ENCODE peak calls at places on chromosome 2, in five cellular contexts. W, X, S, D and L are unnamed samples.

GRCh38 chr2:197073270-197073669 is 146.8 kb upstream of the PGAP1 start:
- DNase-seq in S (no peak), X (no peak), W (no peak), D (no peak), L (no peak)

GRCh38 chr2:40032650-40033319 is 253.7 kb upstream of the THUMPD2 start:
- DNase-seq in W (peak), D (no peak), S (no peak), X (no peak), L (no peak)

GRCh38 chr2:220043993-220044335 is 416.5 kb downstream of the SLC4A3 start:
- DNase-seq in W (no peak), S (no peak), D (no peak), X (no peak), L (no peak)

GRCh38 chr2:96164459-96165184 is 19.4 kb upstream of the DUSP2 start:
- DNase-seq in S (no peak), W (no peak), X (peak), D (peak), L (no peak)

GRCh38 chr2:953408-953807 is 2.8 kb downstream of the SNTG2 start:
- DNase-seq in X (no peak), D (no peak), W (no peak), S (no peak), L (no peak)

GRCh38 chr2:128286011-128286721 is 32.5 kb downstream of the HS6ST1 start:
- DNase-seq in W (no peak), S (no peak), X (no peak), D (no peak), L (no peak)

GRCh38 chr2:173754169-173754568 is 211.0 kb downstream of the SP3 start:
- DNase-seq in W (no peak), S (no peak), X (no peak), D (no peak), L (no peak)

GRCh38 chr2:233165543-233165894 is 86.0 kb upstream of the ATG16L1 start:
- DNase-seq in X (no peak), W (no peak), S (no peak), D (no peak), L (no peak)

GRCh38 chr2:10526281-10526680 is 78.2 kb upstream of the ODC1 start:
- DNase-seq in W (no peak), D (no peak), X (no peak), S (no peak), L (no peak)

GRCh38 chr2:182852090-182852489 is 14.3 kb downstream of the FRZB start:
- DNase-seq in S (peak), X (no peak), D (no peak), W (no peak), L (no peak)

GRCh38 chr2:67311536-67311935 is 85.6 kb upstream of the ETAA1 start:
- DNase-seq in D (no peak), W (peak), X (no peak), S (no peak), L (no peak)

GRCh38 chr2:227191367-227191766 is 26.9 kb downstream of the COL4A3 start:
- DNase-seq in S (no peak), D (no peak), W (peak), X (no peak), L (no peak)

GRCh38 chr2:48566582-48566981 is 36.6 kb downstream of the STON1 start:
- DNase-seq in W (peak), D (no peak), S (no peak), X (no peak), L (no peak)

GRCh38 chr2:198545411-198545810 is 741.0 kb downstream of the PLCL1 start:
- DNase-seq in X (no peak), W (peak), D (no peak), S (no peak), L (no peak)

GRCh38 chr2:157698430-157698829 is 69.8 kb upstream of the ACVR1C start:
- DNase-seq in W (peak), D (no peak), X (no peak), S (no peak), L (no peak)

GRCh38 chr2:217215877-217216276 is 356.0 kb upstream of the TNP1 start:
- DNase-seq in W (peak), D (no peak), X (no peak), S (no peak), L (no peak)

GRCh38 chr2:17786727-17787126 is 29.5 kb upstream of the MSGN1 start:
- DNase-seq in S (no peak), X (no peak), W (no peak), D (no peak), L (no peak)

GRCh38 chr2:110807520-110807919 is 75.1 kb downstream of the ACOXL start:
- DNase-seq in W (peak), S (no peak), D (no peak), X (no peak), L (no peak)

GRCh38 chr2:172655091-172655837 is 80.4 kb upstream of the RAPGEF4 start:
- DNase-seq in X (no peak), S (no peak), D (no peak), W (peak), L (no peak)

GRCh38 chr2:72148391-72148974 is 821 bp upstream of the CYP26B1 start:
- DNase-seq in W (no peak), X (peak), D (peak), S (no peak), L (no peak)

GRCh38 chr2:137715731-137716191 is 248.5 kb upstream of the HNMT start:
- DNase-seq in W (no peak), X (no peak), S (no peak), D (no peak), L (peak)

GRCh38 chr2:120539937-120540718 is 194.2 kb downstream of the INHBB start:
- DNase-seq in W (peak), X (no peak), S (peak), D (no peak), L (peak)

GRCh38 chr2:120349125-120349921 is 3.4 kb downstream of the INHBB start:
- DNase-seq in W (no peak), D (no peak), X (no peak), S (no peak), L (no peak)

GRCh38 chr2:125870264-125870663 is 785.7 kb upstream of the GYPC start:
- DNase-seq in X (no peak), W (no peak), D (no peak), S (no peak), L (no peak)

GRCh38 chr2:98028931-98029717 is 33.4 kb upstream of the TMEM131 start:
- DNase-seq in D (no peak), S (no peak), X (no peak), W (no peak), L (no peak)

GRCh38 chr2:225889452-225889851 is 489.9 kb downstream of the NYAP2 start:
- DNase-seq in X (peak), W (peak), D (peak), S (peak), L (no peak)

DNA sequence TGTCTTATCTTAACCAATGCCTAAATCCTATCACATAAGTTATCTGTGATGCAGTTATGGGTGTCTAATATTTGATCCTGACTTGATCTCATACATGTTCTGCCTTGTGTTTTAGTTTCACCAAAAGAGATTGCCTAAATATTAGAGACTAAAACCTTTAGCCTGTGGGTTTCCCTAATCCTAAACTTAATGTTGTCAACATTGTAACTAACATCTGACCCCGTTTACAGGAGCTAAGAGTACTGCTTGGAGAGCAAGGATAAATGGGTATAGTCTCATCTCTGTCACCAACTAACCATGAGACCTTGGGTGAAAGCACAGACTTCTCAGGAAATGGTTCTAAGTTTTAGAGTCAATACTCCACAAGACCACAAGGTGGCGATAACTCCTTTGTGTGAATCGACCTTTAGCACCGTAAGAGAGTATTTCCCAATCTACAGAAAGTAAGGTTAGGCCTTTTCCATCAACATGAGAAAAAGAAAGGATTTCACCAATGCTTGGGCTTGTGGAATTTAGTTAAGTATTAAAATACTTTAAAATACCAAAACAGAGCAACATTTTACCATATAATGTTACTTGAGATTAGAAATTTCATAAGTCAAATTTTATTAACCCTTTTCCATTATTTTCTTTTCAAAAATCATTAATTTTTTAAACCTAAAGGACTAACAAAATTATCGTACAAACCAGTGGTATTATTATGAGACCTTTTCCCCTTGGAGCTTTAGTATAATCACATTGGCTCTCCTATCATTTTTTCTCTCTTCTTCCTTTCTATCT is 60.5 kb downstream of the G6PC2 start:
- DNase-seq in X (peak), W (peak), S (peak), D (peak), L (no peak)
- TF ChIP-seq CTCF in X (peak), W (peak), S (peak), D (peak), L (peak)

GRCh38 chr2:218993345-218994315 is at the start of gene CRYBA2:
- DNase-seq in D (no peak), W (peak), S (peak), X (peak), L (no peak)
- TF ChIP-seq CTCF in D (no peak), W (no peak), S (no peak), X (no peak), L (peak)

DNA sequence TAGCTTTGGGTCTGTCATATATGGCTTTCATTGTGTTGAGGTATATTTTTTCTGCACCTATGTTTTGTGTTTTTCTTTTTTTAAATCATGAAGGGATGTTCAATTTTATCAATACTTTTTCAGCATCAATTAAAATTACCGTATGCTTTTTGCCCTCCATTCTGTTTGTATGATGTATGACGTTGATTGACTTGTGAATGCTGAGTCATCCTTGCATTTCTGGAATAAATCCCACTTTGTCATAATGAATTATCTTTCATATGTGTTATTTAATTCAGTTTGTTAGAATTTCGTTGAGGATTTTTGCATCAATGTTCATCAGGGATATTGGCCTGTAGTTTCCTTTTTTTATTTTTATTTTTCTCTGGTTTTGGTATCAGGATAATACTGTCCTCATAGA is 790.9 kb downstream of the TMEM182 start:
- DNase-seq in X (no peak), D (no peak), W (no peak), S (no peak), L (no peak)
- TF ChIP-seq CTCF in X (no peak), D (no peak), W (no peak), S (no peak), L (no peak)

GRCh38 chr2:69306612-69306896 is 80.5 kb downstream of the GFPT1 start:
- DNase-seq in S (no peak), X (no peak), W (no peak), D (no peak), L (no peak)

GRCh38 chr2:69308338-69308737 is 78.7 kb downstream of the GFPT1 start:
- DNase-seq in X (no peak), S (no peak), D (no peak), W (no peak), L (no peak)

GRCh38 chr2:69307696-69308064 is 79.3 kb downstream of the GFPT1 start:
- DNase-seq in D (no peak), X (no peak), S (no peak), W (no peak), L (no peak)

GRCh38 chr2:69305712-69306611 is 81.1 kb downstream of the GFPT1 start:
- DNase-seq in W (peak), D (no peak), S (no peak), X (peak), L (no peak)

DNA sequence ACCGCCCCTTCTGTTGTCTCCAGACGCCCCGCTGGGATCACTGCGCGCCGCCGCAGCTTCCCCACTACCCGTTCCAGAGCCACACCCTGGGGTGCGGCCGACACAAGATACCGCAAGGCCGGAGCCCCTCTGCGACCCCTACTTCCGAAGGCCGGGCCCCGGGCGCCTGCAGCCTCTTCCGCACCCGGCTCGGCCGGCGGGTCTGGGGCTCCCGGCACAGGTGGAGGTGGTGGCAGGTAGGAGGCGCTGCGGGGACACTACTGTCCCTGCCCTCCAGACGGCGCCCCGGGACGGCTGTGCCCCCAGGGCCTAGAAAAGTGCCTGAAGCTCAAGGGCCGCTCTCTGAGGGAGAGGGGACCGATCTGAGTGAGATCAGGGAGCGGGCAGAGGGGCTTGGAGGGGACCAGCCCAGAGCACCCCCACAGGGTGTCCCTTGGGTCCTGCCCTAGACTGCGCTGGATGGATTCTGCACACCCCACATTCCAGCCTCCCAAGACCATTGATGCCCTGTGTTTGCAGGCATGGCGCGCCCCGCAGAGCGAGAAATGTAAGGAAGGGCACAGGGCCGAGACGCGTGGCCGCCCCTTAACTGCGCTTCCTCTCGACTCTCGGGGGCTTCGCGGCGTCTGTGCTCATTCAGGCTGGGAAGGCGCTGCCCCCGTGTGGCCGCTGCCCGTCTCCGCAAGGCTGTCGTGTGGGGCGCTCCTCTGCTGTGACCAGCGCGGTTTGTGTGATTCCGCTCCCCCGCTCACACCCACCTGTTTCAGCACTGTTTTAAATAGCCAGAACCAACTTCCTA is 79.9 kb downstream of the GFPT1 start:
- DNase-seq in W (peak), X (peak), D (peak), S (peak), L (peak)
- TF ChIP-seq CTCF in W (peak), X (peak), D (peak), S (peak), L (peak)